ENCODE peak calls at places on chromosomes 7 and 10, in five cellular contexts. R is SHP77; G is GM23338; L is activated T-cell treated with anti-CD3 and anti-CD28 coated beads, Interleukin-2, amount 50 U/mL, for 72 hours; C is stimulated activated CD4-positive, alpha-beta T cell treated with anti-CD3 and anti-CD28 coated beads, Interleukin-2, amount 100 ng/mL, for 48 hours. K is an unnamed sample.

GRCh38 chr10:110483633-110484032 is 14.1 kb upstream of the DUSP5 start:
- DNase-seq in L (no peak), C (no peak), G (no peak), R (no peak), K (no peak)

GRCh38 chr7:29375641-29376562 is 181.3 kb downstream of the CHN2 start:
- DNase-seq in G (peak), L (no peak), C (no peak), R (no peak), K (no peak)

GRCh38 chr7:35906191-35906908 is 105.5 kb downstream of the SEPTIN7 start:
- DNase-seq in C (peak), R (peak), L (peak), G (peak), K (peak)

GRCh38 chr7:44977304-44977858 is 1.4 kb downstream of the MYO1G start:
- DNase-seq in C (peak), L (peak), G (no peak), R (no peak), K (peak)

GRCh38 chr7:136869006-136869961 is 832 bp downstream of the CHRM2 start:
- DNase-seq in C (no peak), R (no peak), L (no peak), G (peak), K (no peak)

GRCh38 chr10:88399240-88399639 is 183.9 kb downstream of the RNLS start:
- DNase-seq in L (no peak), C (no peak), R (no peak), G (no peak), K (no peak)

GRCh38 chr10:13649844-13650520 is 63.2 kb downstream of the PRPF18 start:
- DNase-seq in G (no peak), C (no peak), R (no peak), L (no peak), K (no peak)

GRCh38 chr10:117896517-117896916 is 150.2 kb downstream of the RAB11FIP2 start:
- DNase-seq in C (no peak), R (no peak), G (no peak), L (no peak), K (no peak)

GRCh38 chr7:80719261-80719660 is 80.8 kb downstream of the CD36 start:
- DNase-seq in C (no peak), R (no peak), L (no peak), G (no peak), K (no peak)

GRCh38 chr10:58641708-58642107 is 129.0 kb downstream of the BICC1 start:
- DNase-seq in R (no peak), L (no peak), C (no peak), G (peak), K (no peak)

GRCh38 chr10:33236916-33237315 is 97.6 kb downstream of the NRP1 start:
- DNase-seq in L (no peak), R (no peak), C (no peak), G (no peak), K (no peak)

GRCh38 chr10:100982916-100983830 is 4.1 kb downstream of the MRPL43 start:
- DNase-seq in R (no peak), L (no peak), C (no peak), G (no peak), K (no peak)

GRCh38 chr10:109593686-109594085 is 329.6 kb downstream of the XPNPEP1 start:
- DNase-seq in C (no peak), G (no peak), R (no peak), L (no peak), K (no peak)